ENCODE peak calls at places on chromosomes 6 and 20, in six cellular contexts. M, X, K, P, T and I are unnamed samples.

GRCh38 chr20:59825944-59826759 is 107.3 kb downstream of the SYCP2 start:
- DNase-seq in M (no peak), X (no peak), K (no peak), P (no peak), T (no peak), I (no peak)

GRCh38 chr6:165774903-165775608 is 112.0 kb upstream of the PDE10A start:
- DNase-seq in M (no peak), X (peak), K (no peak), P (no peak), T (no peak), I (no peak)

GRCh38 chr6:105675715-105676397 is 273.0 kb upstream of the PREP start:
- DNase-seq in M (peak), X (no peak), K (no peak), P (no peak), T (no peak), I (no peak)

GRCh38 chr6:134240664-134241431 is 77.1 kb downstream of the SGK1 start:
- DNase-seq in M (no peak), X (peak), K (peak), P (peak), T (peak), I (peak)

GRCh38 chr6:157034433-157035230 is 257.5 kb downstream of the ARID1B start:
- DNase-seq in M (peak), X (no peak), K (no peak), P (no peak), T (no peak), I (no peak)

GRCh38 chr20:51335329-51335841 is 207.1 kb downstream of the NFATC2 start:
- DNase-seq in M (peak), X (no peak), K (no peak), P (no peak), T (no peak), I (no peak)

GRCh38 chr6:147958683-147959082 is 384.0 kb upstream of the SASH1 start:
- DNase-seq in M (no peak), X (no peak), K (no peak), P (no peak), T (no peak), I (no peak)

GRCh38 chr6:110484321-110484720 is 7.9 kb upstream of the SLC22A16 start:
- DNase-seq in M (no peak), X (no peak), K (no peak), P (no peak), T (no peak), I (no peak)

GRCh38 chr20:50625986-50626677 is 65.2 kb downstream of the RIPOR3 start:
- DNase-seq in M (peak), X (peak), K (no peak), P (no peak), T (no peak), I (no peak)

GRCh38 chr20:10673176-10673830 is 496 bp downstream of the JAG1 start:
- DNase-seq in M (peak), X (no peak), K (no peak), P (no peak), T (no peak), I (no peak)

GRCh38 chr6:47687432-47687831 is 10.9 kb upstream of the ADGRF4 start:
- DNase-seq in M (no peak), X (no peak), K (no peak), P (no peak), T (no peak), I (no peak)

GRCh38 chr6:105192707-105193465 is 13.1 kb upstream of the POPDC3 start:
- DNase-seq in M (peak), X (no peak), K (no peak), P (no peak), T (no peak), I (no peak)

GRCh38 chr6:47733879-47734558 is 35.6 kb downstream of the ADGRF4 start:
- DNase-seq in M (no peak), X (peak), K (no peak), P (no peak), T (no peak), I (no peak)

GRCh38 chr6:14706378-14706929 is 539.4 kb upstream of the JARID2 start:
- DNase-seq in M (peak), X (peak), K (no peak), P (peak), T (no peak), I (no peak)

GRCh38 chr20:18692453-18692852 is 104.6 kb downstream of the DTD1 start:
- DNase-seq in M (peak), X (no peak), K (no peak), P (no peak), T (no peak), I (no peak)

GRCh38 chr6:135088232-135088760 is 33.7 kb upstream of the HBS1L start:
- DNase-seq in M (no peak), X (no peak), K (no peak), P (no peak), T (no peak), I (no peak)

GRCh38 chr6:48389146-48390043 is 278.4 kb upstream of the PTCHD4 start:
- DNase-seq in M (no peak), X (no peak), K (no peak), P (no peak), T (no peak), I (no peak)

GRCh38 chr6:27591660-27592059 is 118.8 kb upstream of the ZNF184 start:
- DNase-seq in M (no peak), X (no peak), K (no peak), P (no peak), T (no peak), I (no peak)

GRCh38 chr20:10671850-10672578 is 1.8 kb downstream of the JAG1 start:
- DNase-seq in M (peak), X (peak), K (no peak), P (no peak), T (no peak), I (no peak)

GRCh38 chr20:47262008-47262364 is 94.5 kb downstream of the ZMYND8 start:
- DNase-seq in M (no peak), X (no peak), K (no peak), P (no peak), T (no peak), I (no peak)

GRCh38 chr6:123089223-123089622 is 93.2 kb downstream of the CLVS2 start:
- DNase-seq in M (no peak), X (no peak), K (no peak), P (no peak), T (no peak), I (no peak)